ENCODE peak calls at places on chromosomes 12 and 14, in seven cellular contexts. One of them, this sample, is unnamed.

GRCh38 chr12:100992194-100992593 is 197.6 kb downstream of the ANO4 start:
- DNase-seq in HepG2: no peak
- DNase-seq in esophagus muscularis mucosa: no peak
- DNase-seq in suprapubic skin: no peak
- DNase-seq in transverse colon: no peak
- DNase-seq in tibial nerve: no peak
- DNase-seq in A549: no peak
- DNase-seq in this sample: no peak

GRCh38 chr14:34496679-34497513 is 34.9 kb upstream of the SPTSSA start:
- DNase-seq in HepG2: peak
- DNase-seq in esophagus muscularis mucosa: peak
- DNase-seq in suprapubic skin: peak
- DNase-seq in transverse colon: peak
- DNase-seq in tibial nerve: peak
- DNase-seq in A549: peak
- DNase-seq in this sample: peak

GRCh38 chr12:29463198-29463597 is 34.3 kb downstream of the OVCH1 start:
- DNase-seq in HepG2: no peak
- DNase-seq in esophagus muscularis mucosa: no peak
- DNase-seq in suprapubic skin: no peak
- DNase-seq in transverse colon: no peak
- DNase-seq in tibial nerve: no peak
- DNase-seq in A549: no peak
- DNase-seq in this sample: no peak

GRCh38 chr12:33994857-33995808 is 27.2 kb upstream of the ALG10 start:
- DNase-seq in HepG2: no peak
- DNase-seq in esophagus muscularis mucosa: no peak
- DNase-seq in suprapubic skin: no peak
- DNase-seq in transverse colon: no peak
- DNase-seq in tibial nerve: no peak
- DNase-seq in A549: no peak
- DNase-seq in this sample: no peak

GRCh38 chr12:59928416-59928815 is 332.6 kb downstream of the SLC16A7 start:
- DNase-seq in HepG2: no peak
- DNase-seq in esophagus muscularis mucosa: no peak
- DNase-seq in suprapubic skin: no peak
- DNase-seq in transverse colon: no peak
- DNase-seq in tibial nerve: no peak
- DNase-seq in A549: no peak
- DNase-seq in this sample: no peak

GRCh38 chr12:120529641-120530314 is 820 bp upstream of the COQ5 start:
- DNase-seq in HepG2: peak
- DNase-seq in esophagus muscularis mucosa: no peak
- DNase-seq in suprapubic skin: no peak
- DNase-seq in transverse colon: peak
- DNase-seq in tibial nerve: no peak
- DNase-seq in A549: peak
- DNase-seq in this sample: no peak

GRCh38 chr12:96810477-96810876 is 96.6 kb upstream of the NEDD1 start:
- DNase-seq in HepG2: no peak
- DNase-seq in esophagus muscularis mucosa: no peak
- DNase-seq in suprapubic skin: no peak
- DNase-seq in transverse colon: no peak
- DNase-seq in tibial nerve: no peak
- DNase-seq in A549: no peak
- DNase-seq in this sample: no peak

GRCh38 chr14:81474156-81474492 is 59.5 kb downstream of the SEL1L start:
- DNase-seq in HepG2: no peak
- DNase-seq in esophagus muscularis mucosa: no peak
- DNase-seq in suprapubic skin: no peak
- DNase-seq in transverse colon: no peak
- DNase-seq in tibial nerve: no peak
- DNase-seq in A549: no peak
- DNase-seq in this sample: no peak

GRCh38 chr14:93095742-93096510 is 19.8 kb downstream of the ITPK1 start:
- DNase-seq in HepG2: no peak
- DNase-seq in esophagus muscularis mucosa: no peak
- DNase-seq in suprapubic skin: no peak
- DNase-seq in transverse colon: no peak
- DNase-seq in tibial nerve: no peak
- DNase-seq in A549: no peak
- DNase-seq in this sample: no peak

GRCh38 chr14:72682188-72682587 is 211.7 kb downstream of the DPF3 start:
- DNase-seq in HepG2: no peak
- DNase-seq in esophagus muscularis mucosa: no peak
- DNase-seq in suprapubic skin: no peak
- DNase-seq in transverse colon: no peak
- DNase-seq in tibial nerve: no peak
- DNase-seq in A549: no peak
- DNase-seq in this sample: no peak

GRCh38 chr14:37843969-37844607 is 248.7 kb downstream of the TTC6 start:
- DNase-seq in HepG2: no peak
- DNase-seq in esophagus muscularis mucosa: no peak
- DNase-seq in suprapubic skin: no peak
- DNase-seq in transverse colon: no peak
- DNase-seq in tibial nerve: no peak
- DNase-seq in A549: no peak
- DNase-seq in this sample: no peak

GRCh38 chr14:71116206-71117122 is 209.2 kb downstream of the PCNX1 start:
- DNase-seq in HepG2: peak
- DNase-seq in esophagus muscularis mucosa: no peak
- DNase-seq in suprapubic skin: no peak
- DNase-seq in transverse colon: peak
- DNase-seq in tibial nerve: no peak
- DNase-seq in A549: no peak
- DNase-seq in this sample: no peak

GRCh38 chr12:119589634-119590033 is 3.9 kb upstream of the TMEM233 start:
- DNase-seq in HepG2: no peak
- DNase-seq in esophagus muscularis mucosa: peak
- DNase-seq in suprapubic skin: no peak
- DNase-seq in transverse colon: no peak
- DNase-seq in tibial nerve: no peak
- DNase-seq in A549: no peak
- DNase-seq in this sample: no peak

GRCh38 chr12:108211161-108211560 is 82.1 kb downstream of the WSCD2 start:
- DNase-seq in HepG2: no peak
- DNase-seq in esophagus muscularis mucosa: no peak
- DNase-seq in suprapubic skin: no peak
- DNase-seq in transverse colon: no peak
- DNase-seq in tibial nerve: no peak
- DNase-seq in A549: no peak
- DNase-seq in this sample: no peak

GRCh38 chr14:43789458-43789857 is 717.6 kb downstream of the FSCB start:
- DNase-seq in HepG2: no peak
- DNase-seq in esophagus muscularis mucosa: no peak
- DNase-seq in suprapubic skin: no peak
- DNase-seq in transverse colon: no peak
- DNase-seq in tibial nerve: no peak
- DNase-seq in A549: no peak
- DNase-seq in this sample: no peak

GRCh38 chr14:73741876-73742519 is 27.8 kb upstream of the PNMA1 start:
- DNase-seq in HepG2: no peak
- DNase-seq in esophagus muscularis mucosa: no peak
- DNase-seq in suprapubic skin: peak
- DNase-seq in transverse colon: no peak
- DNase-seq in tibial nerve: no peak
- DNase-seq in A549: no peak
- DNase-seq in this sample: peak

GRCh38 chr12:50240096-50240791 is 43.1 kb downstream of the LIMA1 start:
- DNase-seq in HepG2: no peak
- DNase-seq in esophagus muscularis mucosa: no peak
- DNase-seq in suprapubic skin: no peak
- DNase-seq in transverse colon: no peak
- DNase-seq in tibial nerve: no peak
- DNase-seq in A549: no peak
- DNase-seq in this sample: no peak
- TF ChIP-seq EP300 in HepG2: no peak
- TF ChIP-seq EP300 in esophagus muscularis mucosa: no peak
- TF ChIP-seq EP300 in suprapubic skin: no peak
- TF ChIP-seq EP300 in transverse colon: no peak
- TF ChIP-seq EP300 in tibial nerve: no peak
- TF ChIP-seq EP300 in A549: no peak
- TF ChIP-seq EP300 in this sample: no peak

GRCh38 chr14:22485178-22485577 is 103.8 kb downstream of the DAD1 start:
- DNase-seq in HepG2: no peak
- DNase-seq in esophagus muscularis mucosa: no peak
- DNase-seq in suprapubic skin: no peak
- DNase-seq in transverse colon: no peak
- DNase-seq in tibial nerve: no peak
- DNase-seq in A549: no peak
- DNase-seq in this sample: no peak

GRCh38 chr14:22484638-22485037 is 104.4 kb downstream of the DAD1 start:
- DNase-seq in HepG2: no peak
- DNase-seq in esophagus muscularis mucosa: no peak
- DNase-seq in suprapubic skin: no peak
- DNase-seq in transverse colon: no peak
- DNase-seq in tibial nerve: no peak
- DNase-seq in A549: no peak
- DNase-seq in this sample: no peak

GRCh38 chr14:22482782-22483553 is 106.1 kb downstream of the DAD1 start:
- DNase-seq in HepG2: no peak
- DNase-seq in esophagus muscularis mucosa: no peak
- DNase-seq in suprapubic skin: no peak
- DNase-seq in transverse colon: no peak
- DNase-seq in tibial nerve: no peak
- DNase-seq in A549: no peak
- DNase-seq in this sample: no peak

GRCh38 chr14:22482085-22482694 is 106.8 kb downstream of the DAD1 start:
- DNase-seq in HepG2: no peak
- DNase-seq in esophagus muscularis mucosa: no peak
- DNase-seq in suprapubic skin: no peak
- DNase-seq in transverse colon: no peak
- DNase-seq in tibial nerve: no peak
- DNase-seq in A549: no peak
- DNase-seq in this sample: no peak

DNA sequence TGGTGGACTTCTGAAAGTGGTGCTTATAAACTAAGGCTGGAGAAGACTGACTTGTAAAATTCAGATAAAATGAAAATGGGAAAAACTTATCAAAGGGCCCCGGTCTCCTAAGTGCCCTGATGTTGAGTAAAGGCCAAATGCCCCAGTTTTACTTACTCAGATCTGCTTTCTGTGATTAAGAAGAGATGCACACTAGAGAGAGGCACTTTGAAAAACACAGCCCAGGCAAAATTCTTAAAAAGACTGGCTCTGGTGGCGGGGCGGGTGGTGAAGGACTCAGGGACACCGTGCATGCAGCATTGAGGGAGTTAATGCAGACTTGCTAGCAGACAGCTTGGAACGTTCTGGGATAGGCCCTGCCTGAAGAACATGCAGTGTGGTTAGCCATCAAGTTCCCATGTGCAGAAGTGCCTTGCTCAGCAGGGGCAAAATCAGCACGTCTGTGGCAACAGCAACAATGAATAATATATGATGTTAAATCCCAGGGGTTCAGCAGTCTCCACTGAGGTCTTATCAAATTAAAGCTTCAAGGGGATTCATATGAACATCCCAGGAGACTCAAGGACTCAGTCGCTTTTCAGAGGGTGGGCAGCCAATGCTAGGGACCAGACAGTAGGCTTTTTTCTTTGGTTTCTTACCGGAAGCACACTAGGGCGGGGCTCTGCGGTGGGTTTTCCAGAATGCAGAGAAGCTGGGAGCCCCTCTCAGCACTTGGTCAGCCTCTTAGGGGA is 105.0 kb downstream of the DAD1 start:
- DNase-seq in HepG2: no peak
- DNase-seq in esophagus muscularis mucosa: no peak
- DNase-seq in suprapubic skin: no peak
- DNase-seq in transverse colon: no peak
- DNase-seq in tibial nerve: no peak
- DNase-seq in A549: no peak
- DNase-seq in this sample: no peak
- TF ChIP-seq POLR2A in HepG2: no peak
- TF ChIP-seq POLR2A in esophagus muscularis mucosa: no peak
- TF ChIP-seq POLR2A in suprapubic skin: no peak
- TF ChIP-seq POLR2A in transverse colon: no peak
- TF ChIP-seq POLR2A in tibial nerve: no peak
- TF ChIP-seq POLR2A in A549: no peak
- TF ChIP-seq POLR2A in this sample: no peak

DNA sequence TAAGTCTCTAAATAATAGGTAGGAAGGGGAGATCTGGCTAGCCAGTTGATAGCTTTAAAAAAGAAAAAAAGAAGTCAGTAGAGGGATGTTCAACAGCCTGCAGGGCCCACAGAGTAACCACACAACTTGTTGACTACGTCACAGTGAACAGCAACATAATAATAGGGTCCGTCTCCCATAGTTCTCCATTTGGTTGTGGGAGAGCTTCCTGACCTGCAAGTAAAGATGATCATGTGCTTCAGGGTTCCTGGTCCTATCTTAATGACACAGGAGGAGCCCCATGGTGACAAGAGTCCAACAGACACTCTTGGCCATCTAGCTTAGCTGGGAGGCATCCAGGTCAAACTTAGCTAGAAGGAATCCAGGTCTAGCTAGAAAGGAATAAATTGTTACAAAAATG is 36.2 kb downstream of the FGD6 start:
- DNase-seq in HepG2: no peak
- DNase-seq in esophagus muscularis mucosa: no peak
- DNase-seq in suprapubic skin: no peak
- DNase-seq in transverse colon: no peak
- DNase-seq in tibial nerve: no peak
- DNase-seq in A549: no peak
- DNase-seq in this sample: no peak
- TF ChIP-seq EP300 in HepG2: no peak
- TF ChIP-seq EP300 in esophagus muscularis mucosa: no peak
- TF ChIP-seq EP300 in suprapubic skin: no peak
- TF ChIP-seq EP300 in transverse colon: no peak
- TF ChIP-seq EP300 in tibial nerve: no peak
- TF ChIP-seq EP300 in A549: no peak
- TF ChIP-seq EP300 in this sample: no peak

DNA sequence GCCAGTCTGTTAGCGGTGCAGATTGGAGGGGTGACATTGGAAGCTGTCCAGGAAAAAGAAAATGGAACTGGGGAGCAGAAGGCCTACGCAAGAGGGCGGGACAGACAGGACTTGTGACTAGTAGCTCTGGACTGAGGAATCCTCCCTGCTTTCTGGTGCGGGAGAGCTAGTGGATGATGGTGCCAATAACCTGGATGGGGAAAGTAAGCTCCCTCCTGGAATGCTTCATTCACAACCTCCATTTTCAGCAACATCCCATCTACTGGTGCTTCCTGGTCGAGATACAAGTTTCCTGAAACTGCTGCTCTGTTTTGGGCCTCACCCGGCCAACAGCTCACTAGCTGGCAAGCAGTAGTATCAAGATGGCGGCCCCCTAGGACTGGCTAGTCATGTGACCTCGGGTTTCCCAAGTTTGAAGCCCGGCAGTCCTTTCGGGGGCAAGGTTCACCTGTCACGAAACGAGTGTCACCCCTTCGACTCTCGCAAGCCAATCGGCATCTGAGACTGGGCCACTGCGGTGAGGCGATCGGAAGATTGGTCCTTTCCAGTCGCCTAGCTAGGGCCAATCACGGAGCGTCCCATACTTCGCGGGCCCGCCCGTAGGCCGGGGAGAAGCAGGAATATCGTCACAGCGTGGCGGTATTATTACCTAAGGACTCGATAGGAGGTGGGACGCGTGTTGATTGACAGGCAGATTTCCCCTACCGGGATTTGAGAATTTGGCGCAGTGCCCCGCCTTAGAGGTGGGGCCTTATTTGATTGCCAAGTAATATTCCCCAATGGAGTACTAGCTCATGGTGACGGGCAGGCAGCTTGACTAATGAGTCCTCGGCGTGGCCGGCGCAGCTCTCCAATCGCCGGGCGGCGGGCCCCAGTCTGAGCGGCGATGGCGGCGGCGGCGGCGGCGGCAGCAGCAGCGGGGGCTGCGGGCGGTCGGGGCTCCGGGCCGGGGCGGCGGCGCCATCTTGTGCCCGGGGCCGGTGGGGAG is at the start of gene PABPN1:
- DNase-seq in HepG2: peak
- DNase-seq in esophagus muscularis mucosa: peak
- DNase-seq in suprapubic skin: peak
- DNase-seq in transverse colon: peak
- DNase-seq in tibial nerve: peak
- DNase-seq in A549: peak
- DNase-seq in this sample: peak
- TF ChIP-seq POLR2A in HepG2: no peak
- TF ChIP-seq POLR2A in esophagus muscularis mucosa: no peak
- TF ChIP-seq POLR2A in suprapubic skin: peak
- TF ChIP-seq POLR2A in transverse colon: peak
- TF ChIP-seq POLR2A in tibial nerve: peak
- TF ChIP-seq POLR2A in A549: no peak
- TF ChIP-seq POLR2A in this sample: peak

This sample was measured in ovary.